ENCODE peak calls at places on chromosomes 7 and 10, in four cellular contexts. V is uterus, D is aorta, Y is Panc1. F is an unnamed sample.
A peak's percentile ranks its signal among the peaks of the same experiment; 100 is the strongest.

GRCh38 chr7:50857804-50858203 is 75.1 kb upstream of the GRB10 start:
- DNase-seq in V (no peak), D (no peak), Y (no peak), F (no peak)

GRCh38 chr7:127252736-127253288 is at the start of gene GRM8:
- DNase-seq in V (peak; percentile 52), D (peak; percentile 59), Y (no peak), F (peak; percentile 44)

GRCh38 chr7:67738958-67739357 is 742.3 kb downstream of the TYW1 start:
- DNase-seq in V (no peak), D (no peak), Y (no peak), F (no peak)

GRCh38 chr7:18861514-18861913 is 255.9 kb downstream of the TWIST1 start:
- DNase-seq in V (no peak), D (no peak), Y (no peak), F (no peak)

GRCh38 chr7:100680589-100681271 is 7.2 kb downstream of the GNB2 start:
- DNase-seq in V (no peak), D (peak; percentile 56), Y (no peak), F (peak; percentile 62)

GRCh38 chr7:127383123-127383835 is 9.2 kb downstream of the ZNF800 start:
- DNase-seq in V (no peak), D (no peak), Y (peak; percentile 42), F (no peak)

GRCh38 chr10:34299105-34299611 is 515.9 kb downstream of the PARD3 start:
- DNase-seq in V (no peak), D (no peak), Y (no peak), F (no peak)

GRCh38 chr10:133162178-133162909 is 2.3 kb downstream of the KNDC1 start:
- DNase-seq in V (peak; percentile 8), D (peak; percentile 21), Y (no peak), F (no peak)

GRCh38 chr10:92699518-92700272 is 9.9 kb downstream of the HHEX start:
- DNase-seq in V (no peak), D (peak; percentile 62), Y (no peak), F (no peak)

GRCh38 chr7:130273081-130273699 is 6.5 kb downstream of the CPA2 start:
- DNase-seq in V (peak; percentile 33), D (no peak), Y (no peak), F (no peak)

GRCh38 chr7:130273863-130274262 is 7.2 kb downstream of the CPA2 start:
- DNase-seq in V (peak; percentile 39), D (no peak), Y (no peak), F (no peak)

GRCh38 chr7:130276796-130277762 is 10.4 kb downstream of the CPA2 start:
- DNase-seq in V (no peak), D (no peak), Y (no peak), F (no peak)

GRCh38 chr7:130275826-130276291 is 9.2 kb downstream of the CPA2 start:
- DNase-seq in V (no peak), D (no peak), Y (no peak), F (no peak)

DNA sequence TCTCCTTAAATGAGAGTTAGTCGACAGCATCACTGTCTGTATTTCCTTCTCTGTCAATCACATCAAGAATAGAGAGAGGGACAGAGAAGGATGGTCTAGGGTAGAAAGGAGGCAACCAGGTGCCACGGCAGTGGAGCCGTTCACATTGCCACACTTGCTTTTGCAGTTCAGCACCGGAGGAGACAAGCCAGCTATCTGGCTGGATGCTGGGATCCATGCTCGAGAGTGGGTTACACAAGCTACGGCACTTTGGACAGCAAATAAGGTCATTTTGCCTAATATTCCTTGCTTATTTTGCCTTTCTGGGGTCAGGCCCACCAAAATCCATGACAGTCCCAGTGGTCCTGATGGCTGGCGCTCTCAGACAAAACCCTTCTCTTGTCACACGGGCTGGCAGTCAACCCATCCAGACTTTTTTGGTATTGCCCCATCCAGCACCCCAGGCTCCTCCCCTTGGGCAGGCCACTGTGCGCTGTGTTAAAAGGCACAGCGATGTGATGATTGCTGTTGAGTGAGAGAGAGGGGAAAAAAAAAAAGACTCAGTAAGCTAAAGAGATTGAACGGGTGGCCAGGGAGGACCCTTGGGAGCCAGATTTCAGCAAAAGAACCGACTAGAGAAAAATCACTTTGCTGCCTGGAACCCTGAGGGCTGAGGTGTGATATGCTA is 8.5 kb downstream of the CPA2 start:
- DNase-seq in V (no peak), D (no peak), Y (no peak), F (no peak)
- H3K27ac ChIP-seq in V (peak overlapping the region; percentile 74), D (no peak overlapping the region), Y (no peak overlapping the region), F (no peak overlapping the region)

DNA sequence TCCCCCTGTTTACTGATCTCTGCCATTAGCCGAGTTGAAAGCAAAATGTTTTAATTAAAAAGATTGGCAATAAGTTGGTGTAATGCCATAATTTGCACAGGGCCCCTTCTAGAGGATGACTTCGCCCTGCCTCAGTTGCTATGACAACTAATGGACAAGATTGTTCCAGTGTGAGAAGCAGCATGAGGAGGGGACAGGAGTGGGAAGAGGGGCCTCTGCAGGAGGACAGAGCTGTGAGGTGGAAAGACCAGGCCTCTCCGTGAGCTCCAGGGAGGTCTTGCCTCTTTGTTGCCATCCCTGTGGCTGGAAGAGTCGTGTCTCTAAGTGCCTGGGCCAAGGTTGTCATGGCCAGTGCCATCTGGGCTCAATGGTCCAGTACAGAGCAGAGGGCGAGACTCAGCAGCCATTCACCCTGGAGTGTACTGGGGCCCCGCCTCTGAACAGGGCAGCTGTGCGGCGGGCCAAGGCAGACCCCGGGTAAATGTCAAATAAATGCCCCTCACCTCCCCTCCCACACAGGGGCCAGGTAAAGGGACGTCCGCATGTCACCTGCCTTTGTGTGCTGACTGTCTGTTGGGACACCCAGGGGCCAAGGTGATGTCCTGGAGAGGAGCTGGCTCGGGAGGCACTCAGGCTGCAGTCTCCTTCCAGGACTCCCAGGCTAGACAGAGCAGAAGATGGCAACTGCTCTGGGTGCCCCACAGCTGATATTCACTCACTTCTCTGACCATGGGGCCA is 97.0 kb upstream of the RET start:
- DNase-seq in V (peak; percentile 4), D (no peak), Y (no peak), F (peak; percentile 24)
- H3K4me1 ChIP-seq in V (no peaks in the 10 kb centered on the region), D (no peaks in the 10 kb centered on the region), Y (peaks cover 2% of the 10 kb centered on the region), F (no peaks in the 10 kb centered on the region)

GRCh38 chr7:102426268-102427031 is 6.9 kb upstream of the ORAI2 start:
- DNase-seq in V (no peak), D (no peak), Y (no peak), F (no peak)
- H3K27ac ChIP-seq in V (no peak overlapping the region), D (no peak overlapping the region), Y (no peak overlapping the region), F (peak overlapping the region; percentile 1)

GRCh38 chr7:55549457-55549856 is 22.8 kb downstream of the VOPP1 start:
- DNase-seq in V (no peak), D (no peak), Y (no peak), F (no peak)
- H3K4me1 ChIP-seq in V (peaks cover 4% of the 10 kb centered on the region), D (peaks cover 11% of the 10 kb centered on the region), Y (peaks cover 57% of the 10 kb centered on the region), F (peaks cover 80% of the 10 kb centered on the region)

DNA sequence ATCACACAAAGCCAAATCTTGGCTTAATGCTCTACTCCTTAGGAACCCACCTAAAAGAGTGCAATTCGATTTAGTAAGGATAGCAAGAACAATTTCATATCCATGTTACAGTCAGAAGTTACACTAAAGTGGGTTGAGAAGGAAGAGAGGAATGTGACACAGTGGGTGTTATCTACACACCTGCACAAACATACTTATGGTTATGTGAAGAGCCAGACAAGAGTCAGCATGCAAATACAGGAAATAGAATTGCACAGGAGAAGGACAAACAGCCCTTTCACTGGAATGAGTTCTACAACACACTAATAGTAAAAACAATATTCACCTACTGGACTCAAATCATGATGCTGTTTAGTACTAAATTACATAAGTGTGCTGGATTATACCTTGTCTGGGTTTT is 262.8 kb downstream of the DGKB start:
- DNase-seq in V (no peak), D (no peak), Y (no peak), F (no peak)
- H3K27ac ChIP-seq in V (no peak overlapping the region), D (no peak overlapping the region), Y (no peak overlapping the region), F (no peak overlapping the region)

GRCh38 chr10:104447899-104448298 is 94.3 kb downstream of the CFAP58 start:
- DNase-seq in V (no peak), D (no peak), Y (no peak), F (no peak)

GRCh38 chr10:104452977-104453376 is 99.3 kb downstream of the CFAP58 start:
- DNase-seq in V (no peak), D (no peak), Y (no peak), F (no peak)

GRCh38 chr10:104450954-104451353 is 97.3 kb downstream of the CFAP58 start:
- DNase-seq in V (no peak), D (no peak), Y (no peak), F (no peak)

GRCh38 chr10:104449402-104449801 is 95.8 kb downstream of the CFAP58 start:
- DNase-seq in V (no peak), D (no peak), Y (no peak), F (no peak)

DNA sequence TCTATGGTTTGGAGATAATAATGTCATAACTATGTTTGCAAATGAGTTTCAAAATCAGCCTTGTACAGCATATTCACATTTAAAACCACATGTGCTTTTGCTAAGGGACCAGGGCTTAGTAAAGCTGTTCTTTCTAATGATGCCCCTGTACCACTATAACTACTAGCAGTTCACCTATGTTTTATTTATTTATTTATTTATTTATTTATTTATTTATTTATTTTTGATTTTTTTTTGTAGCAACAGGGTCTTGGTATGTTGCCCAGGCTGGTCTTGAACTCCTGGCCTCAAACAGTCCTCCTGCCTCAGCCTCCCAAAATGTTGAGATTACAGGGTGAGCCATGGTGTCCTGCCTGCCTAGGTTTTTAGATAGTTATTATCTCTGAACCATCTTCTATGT is 96.9 kb downstream of the CFAP58 start:
- DNase-seq in V (no peak), D (no peak), Y (no peak), F (no peak)
- H3K4me1 ChIP-seq in V (no peaks in the 10 kb centered on the region), D (peaks cover 31% of the 10 kb centered on the region), Y (no peaks in the 10 kb centered on the region), F (no peaks in the 10 kb centered on the region)

DNA sequence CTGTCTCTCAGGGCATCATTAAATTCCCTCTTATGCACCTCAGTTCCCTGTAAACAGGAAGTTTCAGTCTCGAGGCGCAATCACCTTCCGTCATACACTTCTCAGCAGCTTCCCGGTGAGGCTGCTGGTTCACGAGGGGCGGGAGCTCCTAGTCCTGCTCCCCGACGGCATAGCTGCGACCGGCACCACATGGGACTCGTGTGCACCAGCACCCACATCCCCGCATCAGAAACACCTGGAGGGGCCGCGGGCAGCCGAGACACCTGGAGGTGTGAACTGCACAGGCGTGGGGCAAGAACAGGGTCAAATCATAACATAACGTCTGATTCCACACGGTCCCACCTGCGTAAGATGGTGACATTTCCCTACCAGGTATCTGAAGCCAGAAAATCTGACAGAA is 52.7 kb downstream of the DIP2C start:
- DNase-seq in V (no peak), D (no peak), Y (no peak), F (no peak)
- H3K27ac ChIP-seq in V (no peak overlapping the region), D (no peak overlapping the region), Y (no peak overlapping the region), F (no peak overlapping the region)

DNA sequence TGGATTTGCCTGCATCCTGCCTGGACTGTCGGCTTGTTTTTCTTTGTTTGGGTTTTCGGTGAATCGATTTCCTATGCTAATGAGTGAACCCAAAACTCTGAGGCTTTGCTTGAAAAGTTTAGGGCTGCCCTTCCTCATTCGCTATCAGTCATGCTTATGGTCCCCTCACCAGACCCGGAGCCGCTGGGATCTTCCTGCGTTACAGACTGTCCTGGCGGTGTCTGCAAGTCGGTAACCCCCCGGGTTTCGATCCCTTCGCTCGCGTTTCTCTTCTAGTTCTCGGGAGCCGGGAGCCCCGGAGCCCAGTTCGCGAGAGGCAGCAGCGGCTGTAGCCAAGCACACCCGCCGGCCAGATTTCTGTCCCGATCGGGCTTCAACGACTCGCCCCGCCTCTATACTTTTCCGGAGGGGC is 2.2 kb downstream of the EMX2 start:
- DNase-seq in V (peak; percentile 32), D (no peak), Y (no peak), F (no peak)
- H3K4me1 ChIP-seq in V (peaks cover 3% of the 10 kb centered on the region), D (no peaks in the 10 kb centered on the region), Y (peaks cover 9% of the 10 kb centered on the region), F (peaks cover 14% of the 10 kb centered on the region)

GRCh38 chr7:108094933-108095710 is 35.0 kb downstream of the LAMB4 start:
- DNase-seq in V (peak; percentile 60), D (peak; percentile 59), Y (peak; percentile 79), F (no peak)
- H3K27ac ChIP-seq in V (peak overlapping the region; percentile 36), D (no peak overlapping the region), Y (no peak overlapping the region), F (peak overlapping the region; percentile 52)

F was measured in psoas muscle.